ENCODE peak calls at places on chromosomes 16 and 17, in six cellular contexts. One of them, this sample, is unnamed.

GRCh38 chr17:38417210-38417951 is 10.9 kb upstream of the ARHGAP23 start:
- DNase-seq in lower leg skin: no peak
- DNase-seq in HFFc6: no peak
- DNase-seq in CD4-positive, alpha-beta T cell: no peak
- DNase-seq in mesothelial cell of epicardium: no peak
- DNase-seq in mucosa of descending colon: no peak
- DNase-seq in this sample: no peak

GRCh38 chr16:53821487-53821886 is 117.5 kb downstream of the FTO start:
- DNase-seq in lower leg skin: no peak
- DNase-seq in HFFc6: peak; percentile 67
- DNase-seq in CD4-positive, alpha-beta T cell: no peak
- DNase-seq in mesothelial cell of epicardium: no peak
- DNase-seq in mucosa of descending colon: no peak
- DNase-seq in this sample: no peak

GRCh38 chr16:78896280-78896679 is 704.3 kb downstream of the MAF start:
- DNase-seq in lower leg skin: no peak
- DNase-seq in HFFc6: no peak
- DNase-seq in CD4-positive, alpha-beta T cell: no peak
- DNase-seq in mesothelial cell of epicardium: no peak
- DNase-seq in mucosa of descending colon: no peak
- DNase-seq in this sample: no peak

GRCh38 chr16:86901483-86901882 is 323.1 kb downstream of the FOXL1 start:
- DNase-seq in lower leg skin: no peak
- DNase-seq in HFFc6: no peak
- DNase-seq in CD4-positive, alpha-beta T cell: no peak
- DNase-seq in mesothelial cell of epicardium: no peak
- DNase-seq in mucosa of descending colon: no peak
- DNase-seq in this sample: no peak

GRCh38 chr17:45433136-45433535 is 466 bp upstream of the ARHGAP27 start:
- DNase-seq in lower leg skin: no peak
- DNase-seq in HFFc6: no peak
- DNase-seq in CD4-positive, alpha-beta T cell: no peak
- DNase-seq in mesothelial cell of epicardium: no peak
- DNase-seq in mucosa of descending colon: no peak
- DNase-seq in this sample: no peak

GRCh38 chr17:7932949-7933348 is 943 bp downstream of the CNTROB start:
- DNase-seq in lower leg skin: no peak
- DNase-seq in HFFc6: peak; percentile 80
- DNase-seq in CD4-positive, alpha-beta T cell: no peak
- DNase-seq in mesothelial cell of epicardium: no peak
- DNase-seq in mucosa of descending colon: peak; percentile 52
- DNase-seq in this sample: no peak

GRCh38 chr16:76910931-76911330 is 280.1 kb upstream of the MON1B start:
- DNase-seq in lower leg skin: no peak
- DNase-seq in HFFc6: no peak
- DNase-seq in CD4-positive, alpha-beta T cell: no peak
- DNase-seq in mesothelial cell of epicardium: no peak
- DNase-seq in mucosa of descending colon: no peak
- DNase-seq in this sample: no peak

GRCh38 chr17:48541036-48541573 is 3.8 kb downstream of the HOXB2 start:
- DNase-seq in lower leg skin: no peak
- DNase-seq in HFFc6: no peak
- DNase-seq in CD4-positive, alpha-beta T cell: no peak
- DNase-seq in mesothelial cell of epicardium: no peak
- DNase-seq in mucosa of descending colon: no peak
- DNase-seq in this sample: no peak

GRCh38 chr17:49580981-49581644 is 5.4 kb downstream of the NXPH3 start:
- DNase-seq in lower leg skin: no peak
- DNase-seq in HFFc6: no peak
- DNase-seq in CD4-positive, alpha-beta T cell: no peak
- DNase-seq in mesothelial cell of epicardium: no peak
- DNase-seq in mucosa of descending colon: no peak
- DNase-seq in this sample: no peak

GRCh38 chr17:77282524-77283515 is 142.1 kb downstream of the SEC14L1 start:
- DNase-seq in lower leg skin: no peak
- DNase-seq in HFFc6: no peak
- DNase-seq in CD4-positive, alpha-beta T cell: no peak
- DNase-seq in mesothelial cell of epicardium: no peak
- DNase-seq in mucosa of descending colon: peak; percentile 77
- DNase-seq in this sample: no peak

GRCh38 chr16:11190585-11191565 is 65.1 kb downstream of the SOCS1 start:
- DNase-seq in lower leg skin: no peak
- DNase-seq in HFFc6: peak; percentile 37
- DNase-seq in CD4-positive, alpha-beta T cell: no peak
- DNase-seq in mesothelial cell of epicardium: no peak
- DNase-seq in mucosa of descending colon: no peak
- DNase-seq in this sample: no peak

GRCh38 chr17:57462007-57462579 is 205.8 kb downstream of the MSI2 start:
- DNase-seq in lower leg skin: no peak
- DNase-seq in HFFc6: no peak
- DNase-seq in CD4-positive, alpha-beta T cell: no peak
- DNase-seq in mesothelial cell of epicardium: no peak
- DNase-seq in mucosa of descending colon: no peak
- DNase-seq in this sample: no peak

GRCh38 chr17:81543339-81543675 is 8.8 kb downstream of the FAAP100 start:
- DNase-seq in lower leg skin: no peak
- DNase-seq in HFFc6: no peak
- DNase-seq in CD4-positive, alpha-beta T cell: no peak
- DNase-seq in mesothelial cell of epicardium: no peak
- DNase-seq in mucosa of descending colon: no peak
- DNase-seq in this sample: no peak

GRCh38 chr17:4249452-4250029 is 14.2 kb downstream of the ANKFY1 start:
- DNase-seq in lower leg skin: no peak
- DNase-seq in HFFc6: no peak
- DNase-seq in CD4-positive, alpha-beta T cell: no peak
- DNase-seq in mesothelial cell of epicardium: no peak
- DNase-seq in mucosa of descending colon: no peak
- DNase-seq in this sample: no peak

GRCh38 chr17:67478266-67479118 is 101.4 kb downstream of the PITPNC1 start:
- DNase-seq in lower leg skin: peak; percentile 50
- DNase-seq in HFFc6: no peak
- DNase-seq in CD4-positive, alpha-beta T cell: no peak
- DNase-seq in mesothelial cell of epicardium: no peak
- DNase-seq in mucosa of descending colon: no peak
- DNase-seq in this sample: no peak

GRCh38 chr17:8503368-8503767 is 67.7 kb downstream of the NDEL1 start:
- DNase-seq in lower leg skin: peak; percentile 81
- DNase-seq in HFFc6: no peak
- DNase-seq in CD4-positive, alpha-beta T cell: no peak
- DNase-seq in mesothelial cell of epicardium: no peak
- DNase-seq in mucosa of descending colon: no peak
- DNase-seq in this sample: no peak

GRCh38 chr16:66287416-66287815 is 79.1 kb upstream of the CDH5 start:
- DNase-seq in lower leg skin: peak; percentile 32
- DNase-seq in HFFc6: no peak
- DNase-seq in CD4-positive, alpha-beta T cell: no peak
- DNase-seq in mesothelial cell of epicardium: no peak
- DNase-seq in mucosa of descending colon: no peak
- DNase-seq in this sample: no peak

GRCh38 chr17:75625813-75626486 is 7.3 kb upstream of the SMIM5 start:
- DNase-seq in lower leg skin: no peak
- DNase-seq in HFFc6: no peak
- DNase-seq in CD4-positive, alpha-beta T cell: no peak
- DNase-seq in mesothelial cell of epicardium: no peak
- DNase-seq in mucosa of descending colon: no peak
- DNase-seq in this sample: no peak

GRCh38 chr17:55366020-55366481 is 55.6 kb downstream of the MMD start:
- DNase-seq in lower leg skin: no peak
- DNase-seq in HFFc6: no peak
- DNase-seq in CD4-positive, alpha-beta T cell: no peak
- DNase-seq in mesothelial cell of epicardium: no peak
- DNase-seq in mucosa of descending colon: no peak
- DNase-seq in this sample: no peak

GRCh38 chr16:12868788-12869187 is 32.6 kb upstream of the SHISA9 start:
- DNase-seq in lower leg skin: no peak
- DNase-seq in HFFc6: no peak
- DNase-seq in CD4-positive, alpha-beta T cell: no peak
- DNase-seq in mesothelial cell of epicardium: no peak
- DNase-seq in mucosa of descending colon: no peak
- DNase-seq in this sample: no peak

GRCh38 chr17:27471321-27472269 is 15.3 kb downstream of the KSR1 start:
- DNase-seq in lower leg skin: no peak
- DNase-seq in HFFc6: no peak
- DNase-seq in CD4-positive, alpha-beta T cell: no peak
- DNase-seq in mesothelial cell of epicardium: no peak
- DNase-seq in mucosa of descending colon: peak; percentile 27
- DNase-seq in this sample: no peak

GRCh38 chr17:39208893-39209292 is 8.8 kb downstream of the RPL19 start:
- DNase-seq in lower leg skin: peak; percentile 83
- DNase-seq in HFFc6: no peak
- DNase-seq in CD4-positive, alpha-beta T cell: no peak
- DNase-seq in mesothelial cell of epicardium: no peak
- DNase-seq in mucosa of descending colon: peak; percentile 75
- DNase-seq in this sample: no peak

GRCh38 chr17:82231562-82232321 is 2.9 kb downstream of the SLC16A3 start:
- DNase-seq in lower leg skin: no peak
- DNase-seq in HFFc6: no peak
- DNase-seq in CD4-positive, alpha-beta T cell: no peak
- DNase-seq in mesothelial cell of epicardium: no peak
- DNase-seq in mucosa of descending colon: peak; percentile 81
- DNase-seq in this sample: no peak

GRCh38 chr17:68296217-68297140 is 5.2 kb downstream of the ARSG start:
- DNase-seq in lower leg skin: no peak
- DNase-seq in HFFc6: no peak
- DNase-seq in CD4-positive, alpha-beta T cell: peak; percentile 28
- DNase-seq in mesothelial cell of epicardium: no peak
- DNase-seq in mucosa of descending colon: peak; percentile 76
- DNase-seq in this sample: no peak

GRCh38 chr16:66156538-66156937 is 210.0 kb upstream of the CDH5 start:
- DNase-seq in lower leg skin: peak; percentile 10
- DNase-seq in HFFc6: no peak
- DNase-seq in CD4-positive, alpha-beta T cell: no peak
- DNase-seq in mesothelial cell of epicardium: no peak
- DNase-seq in mucosa of descending colon: no peak
- DNase-seq in this sample: no peak

GRCh38 chr17:41785876-41786226 is 660 bp downstream of the JUP start:
- DNase-seq in lower leg skin: peak; percentile 95
- DNase-seq in HFFc6: no peak
- DNase-seq in CD4-positive, alpha-beta T cell: no peak
- DNase-seq in mesothelial cell of epicardium: no peak
- DNase-seq in mucosa of descending colon: peak; percentile 89
- DNase-seq in this sample: no peak

GRCh38 chr17:29504711-29505110 is 62.1 kb downstream of the ABHD15 start:
- DNase-seq in lower leg skin: no peak
- DNase-seq in HFFc6: no peak
- DNase-seq in CD4-positive, alpha-beta T cell: no peak
- DNase-seq in mesothelial cell of epicardium: no peak
- DNase-seq in mucosa of descending colon: no peak
- DNase-seq in this sample: no peak

GRCh38 chr16:87380875-87381274 is 2.7 kb downstream of the FBXO31 start:
- DNase-seq in lower leg skin: no peak
- DNase-seq in HFFc6: peak; percentile 28
- DNase-seq in CD4-positive, alpha-beta T cell: no peak
- DNase-seq in mesothelial cell of epicardium: no peak
- DNase-seq in mucosa of descending colon: no peak
- DNase-seq in this sample: no peak

GRCh38 chr16:48382131-48382530 is 3.1 kb downstream of the SIAH1 start:
- DNase-seq in lower leg skin: no peak
- DNase-seq in HFFc6: no peak
- DNase-seq in CD4-positive, alpha-beta T cell: no peak
- DNase-seq in mesothelial cell of epicardium: no peak
- DNase-seq in mucosa of descending colon: no peak
- DNase-seq in this sample: no peak

GRCh38 chr16:66483689-66484452 is 56.8 kb downstream of the BEAN1 start:
- DNase-seq in lower leg skin: peak; percentile 95
- DNase-seq in HFFc6: peak; percentile 58
- DNase-seq in CD4-positive, alpha-beta T cell: peak; percentile 62
- DNase-seq in mesothelial cell of epicardium: peak; percentile 90
- DNase-seq in mucosa of descending colon: peak; percentile 74
- DNase-seq in this sample: peak; percentile 46

GRCh38 chr16:84585886-84586285 is 32.0 kb downstream of the COTL1 start:
- DNase-seq in lower leg skin: no peak
- DNase-seq in HFFc6: no peak
- DNase-seq in CD4-positive, alpha-beta T cell: no peak
- DNase-seq in mesothelial cell of epicardium: no peak
- DNase-seq in mucosa of descending colon: no peak
- DNase-seq in this sample: no peak

GRCh38 chr17:46057366-46057765 is 58.3 kb downstream of the STH start:
- DNase-seq in lower leg skin: no peak
- DNase-seq in HFFc6: peak; percentile 20
- DNase-seq in CD4-positive, alpha-beta T cell: no peak
- DNase-seq in mesothelial cell of epicardium: no peak
- DNase-seq in mucosa of descending colon: no peak
- DNase-seq in this sample: no peak

GRCh38 chr16:21994856-21995465 is 6.0 kb downstream of the PDZD9 start:
- DNase-seq in lower leg skin: no peak
- DNase-seq in HFFc6: no peak
- DNase-seq in CD4-positive, alpha-beta T cell: no peak
- DNase-seq in mesothelial cell of epicardium: no peak
- DNase-seq in mucosa of descending colon: no peak
- DNase-seq in this sample: no peak

GRCh38 chr17:13410874-13411273 is 190.9 kb downstream of the HS3ST3A1 start:
- DNase-seq in lower leg skin: no peak
- DNase-seq in HFFc6: no peak
- DNase-seq in CD4-positive, alpha-beta T cell: no peak
- DNase-seq in mesothelial cell of epicardium: no peak
- DNase-seq in mucosa of descending colon: peak; percentile 6
- DNase-seq in this sample: no peak
- TF ChIP-seq CTCF in lower leg skin: no peak
- TF ChIP-seq CTCF in HFFc6: no peak
- TF ChIP-seq CTCF in CD4-positive, alpha-beta T cell: no peak
- TF ChIP-seq CTCF in mesothelial cell of epicardium: no peak
- TF ChIP-seq CTCF in mucosa of descending colon: no peak
- TF ChIP-seq CTCF in this sample: no peak

GRCh38 chr17:36545465-36546417 is 1.0 kb downstream of the GGNBP2 start:
- DNase-seq in lower leg skin: peak; percentile 99
- DNase-seq in HFFc6: peak; percentile 97
- DNase-seq in CD4-positive, alpha-beta T cell: peak; percentile 97
- DNase-seq in mesothelial cell of epicardium: peak; percentile 97
- DNase-seq in mucosa of descending colon: peak; percentile 96
- DNase-seq in this sample: peak; percentile 75
- TF ChIP-seq CTCF in lower leg skin: no peak
- TF ChIP-seq CTCF in HFFc6: no peak
- TF ChIP-seq CTCF in CD4-positive, alpha-beta T cell: no peak
- TF ChIP-seq CTCF in mesothelial cell of epicardium: no peak
- TF ChIP-seq CTCF in mucosa of descending colon: no peak
- TF ChIP-seq CTCF in this sample: no peak

DNA sequence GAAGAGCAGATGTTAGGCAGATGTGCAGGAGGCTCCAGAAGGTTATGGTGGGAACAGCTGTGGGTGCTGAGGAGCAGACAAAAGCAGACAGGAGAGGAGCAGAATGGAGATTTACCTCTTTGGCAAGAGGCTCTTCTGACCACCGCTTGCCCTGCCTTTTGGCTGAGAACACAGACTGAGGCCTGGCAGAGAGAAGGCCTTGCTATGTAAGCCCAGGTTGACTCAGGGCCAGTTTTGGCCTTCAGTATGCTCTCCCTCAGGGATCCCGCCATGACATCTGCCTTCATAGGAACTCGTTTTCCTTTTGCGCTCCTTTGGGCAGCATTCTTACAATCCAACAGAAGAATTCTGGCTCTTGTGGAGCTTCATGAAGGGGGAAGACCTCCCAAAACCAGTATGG is 112.9 kb downstream of the RBFOX3 start:
- DNase-seq in lower leg skin: no peak
- DNase-seq in HFFc6: no peak
- DNase-seq in CD4-positive, alpha-beta T cell: no peak
- DNase-seq in mesothelial cell of epicardium: no peak
- DNase-seq in mucosa of descending colon: no peak
- DNase-seq in this sample: no peak
- TF ChIP-seq CTCF in lower leg skin: no peak
- TF ChIP-seq CTCF in HFFc6: no peak
- TF ChIP-seq CTCF in CD4-positive, alpha-beta T cell: no peak
- TF ChIP-seq CTCF in mesothelial cell of epicardium: no peak
- TF ChIP-seq CTCF in mucosa of descending colon: no peak
- TF ChIP-seq CTCF in this sample: no peak

GRCh38 chr17:31068291-31068690 is 26.5 kb upstream of the NF1 start:
- DNase-seq in lower leg skin: no peak
- DNase-seq in HFFc6: peak; percentile 47
- DNase-seq in CD4-positive, alpha-beta T cell: no peak
- DNase-seq in mesothelial cell of epicardium: no peak
- DNase-seq in mucosa of descending colon: peak; percentile 78
- DNase-seq in this sample: no peak
- TF ChIP-seq CTCF in lower leg skin: no peak
- TF ChIP-seq CTCF in HFFc6: peak; percentile 80
- TF ChIP-seq CTCF in CD4-positive, alpha-beta T cell: peak; percentile 28
- TF ChIP-seq CTCF in mesothelial cell of epicardium: no peak
- TF ChIP-seq CTCF in mucosa of descending colon: no peak
- TF ChIP-seq CTCF in this sample: no peak

This sample was measured in omental fat pad.